ENCODE peak calls at places on chromosome 10, in four cellular contexts. One of them, this sample, is unnamed.

GRCh38 chr10:70271996-70272924 is 11.5 kb downstream of the NPFFR1 start:
- DNase-seq in Panc1: no peak
- DNase-seq in A673: no peak
- DNase-seq in GM23338: no peak
- DNase-seq in this sample: no peak

GRCh38 chr10:120607016-120607709 is 150.1 kb downstream of the PLPP4 start:
- DNase-seq in Panc1: no peak
- DNase-seq in A673: no peak
- DNase-seq in GM23338: no peak
- DNase-seq in this sample: no peak

GRCh38 chr10:108545921-108546320 is 1377.4 kb downstream of the XPNPEP1 start:
- DNase-seq in Panc1: no peak
- DNase-seq in A673: no peak
- DNase-seq in GM23338: peak
- DNase-seq in this sample: no peak

GRCh38 chr10:51422311-51423120 is 276.9 kb downstream of the CSTF2T start:
- DNase-seq in Panc1: peak
- DNase-seq in A673: peak
- DNase-seq in GM23338: peak
- DNase-seq in this sample: no peak

GRCh38 chr10:50585921-50586739 is 37.6 kb downstream of the SGMS1 start:
- DNase-seq in Panc1: no peak
- DNase-seq in A673: peak
- DNase-seq in GM23338: no peak
- DNase-seq in this sample: no peak

GRCh38 chr10:72276013-72276387 is 2.3 kb downstream of the DDIT4 start:
- DNase-seq in Panc1: no peak
- DNase-seq in A673: no peak
- DNase-seq in GM23338: peak
- DNase-seq in this sample: no peak

GRCh38 chr10:53843691-53844362 is 957.2 kb downstream of the PCDH15 start:
- DNase-seq in Panc1: no peak
- DNase-seq in A673: no peak
- DNase-seq in GM23338: no peak
- DNase-seq in this sample: no peak

GRCh38 chr10:15223174-15223573 is 54.7 kb upstream of the NMT2 start:
- DNase-seq in Panc1: no peak
- DNase-seq in A673: no peak
- DNase-seq in GM23338: no peak
- DNase-seq in this sample: no peak

GRCh38 chr10:115030483-115031200 is 62.5 kb upstream of the ATRNL1 start:
- DNase-seq in Panc1: no peak
- DNase-seq in A673: no peak
- DNase-seq in GM23338: no peak
- DNase-seq in this sample: no peak

GRCh38 chr10:78784454-78785414 is 284.0 kb upstream of the ZMIZ1 start:
- DNase-seq in Panc1: no peak
- DNase-seq in A673: no peak
- DNase-seq in GM23338: no peak
- DNase-seq in this sample: no peak

GRCh38 chr10:46523119-46523880 is 33.2 kb downstream of the GPRIN2 start:
- DNase-seq in Panc1: no peak
- DNase-seq in A673: no peak
- DNase-seq in GM23338: no peak
- DNase-seq in this sample: peak

GRCh38 chr10:101675115-101675514 is 19.9 kb downstream of the FBXW4 start:
- DNase-seq in Panc1: no peak
- DNase-seq in A673: no peak
- DNase-seq in GM23338: no peak
- DNase-seq in this sample: no peak

GRCh38 chr10:99784731-99785441 is 2.4 kb downstream of the ABCC2 start:
- DNase-seq in Panc1: no peak
- DNase-seq in A673: no peak
- DNase-seq in GM23338: peak
- DNase-seq in this sample: no peak

GRCh38 chr10:110636932-110637557 is 7.1 kb upstream of the RBM20 start:
- DNase-seq in Panc1: no peak
- DNase-seq in A673: peak
- DNase-seq in GM23338: peak
- DNase-seq in this sample: no peak

GRCh38 chr10:22250897-22251605 is 33.2 kb upstream of the EBLN1 start:
- DNase-seq in Panc1: no peak
- DNase-seq in A673: peak
- DNase-seq in GM23338: no peak
- DNase-seq in this sample: no peak

GRCh38 chr10:100827819-100828743 is 82.7 kb downstream of the PAX2 start:
- DNase-seq in Panc1: no peak
- DNase-seq in A673: peak
- DNase-seq in GM23338: peak
- DNase-seq in this sample: no peak

GRCh38 chr10:96991313-96991841 is 159.3 kb downstream of the LCOR start:
- DNase-seq in Panc1: no peak
- DNase-seq in A673: no peak
- DNase-seq in GM23338: no peak
- DNase-seq in this sample: no peak

GRCh38 chr10:64396105-64396504 is 874.9 kb downstream of the REEP3 start:
- DNase-seq in Panc1: no peak
- DNase-seq in A673: peak
- DNase-seq in GM23338: peak
- DNase-seq in this sample: no peak

GRCh38 chr10:31320598-31321211 is 1.7 kb downstream of the ZEB1 start:
- DNase-seq in Panc1: no peak
- DNase-seq in A673: peak
- DNase-seq in GM23338: peak
- DNase-seq in this sample: no peak

GRCh38 chr10:4271193-4271592 is 486.2 kb upstream of the KLF6 start:
- DNase-seq in Panc1: no peak
- DNase-seq in A673: no peak
- DNase-seq in GM23338: peak
- DNase-seq in this sample: no peak

GRCh38 chr10:86945361-86946214 is 11.8 kb downstream of the MMRN2 start:
- DNase-seq in Panc1: no peak
- DNase-seq in A673: peak
- DNase-seq in GM23338: peak
- DNase-seq in this sample: peak
- TF ChIP-seq CTCF in Panc1: no peak
- TF ChIP-seq CTCF in A673: peak
- TF ChIP-seq CTCF in GM23338: peak
- TF ChIP-seq CTCF in this sample: peak

DNA sequence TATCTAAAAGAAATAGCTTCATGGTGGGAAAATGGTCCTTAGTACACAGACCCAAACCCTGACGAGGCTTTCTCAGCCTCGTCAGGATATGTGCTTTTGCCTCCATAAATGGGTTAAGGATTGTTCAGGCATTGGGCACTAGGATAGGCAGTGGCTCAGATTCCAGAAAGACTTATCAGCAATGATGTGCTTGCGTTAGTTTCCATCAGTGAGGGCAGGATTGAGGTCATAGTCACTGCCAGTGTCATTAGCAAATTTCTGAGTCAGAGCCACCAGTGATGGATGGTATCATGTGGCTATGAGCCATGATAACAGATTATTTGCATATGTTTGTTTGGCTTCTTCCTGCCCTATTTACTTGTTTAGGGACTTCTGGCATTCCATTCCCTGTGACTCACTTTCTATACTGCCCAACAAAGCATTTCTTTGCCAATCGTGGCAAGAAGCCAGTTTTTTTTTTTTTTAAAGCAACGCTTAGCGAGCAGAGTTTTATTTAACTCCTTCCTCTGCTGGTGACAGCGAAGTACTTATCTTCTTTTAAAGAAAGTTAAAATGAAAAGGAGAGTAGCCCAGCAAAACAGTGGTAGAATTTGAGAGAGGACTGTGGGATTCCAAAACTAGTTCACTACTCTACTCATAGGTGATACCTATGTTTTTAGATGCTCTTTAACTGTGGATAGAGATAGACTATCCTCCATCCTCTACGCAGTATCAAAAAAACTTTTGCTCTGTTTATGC is 44.4 kb downstream of the MYPN start:
- DNase-seq in Panc1: peak
- DNase-seq in A673: peak
- DNase-seq in GM23338: peak
- DNase-seq in this sample: no peak
- TF ChIP-seq CTCF in Panc1: no peak
- TF ChIP-seq CTCF in A673: no peak
- TF ChIP-seq CTCF in GM23338: no peak
- TF ChIP-seq CTCF in this sample: peak

DNA sequence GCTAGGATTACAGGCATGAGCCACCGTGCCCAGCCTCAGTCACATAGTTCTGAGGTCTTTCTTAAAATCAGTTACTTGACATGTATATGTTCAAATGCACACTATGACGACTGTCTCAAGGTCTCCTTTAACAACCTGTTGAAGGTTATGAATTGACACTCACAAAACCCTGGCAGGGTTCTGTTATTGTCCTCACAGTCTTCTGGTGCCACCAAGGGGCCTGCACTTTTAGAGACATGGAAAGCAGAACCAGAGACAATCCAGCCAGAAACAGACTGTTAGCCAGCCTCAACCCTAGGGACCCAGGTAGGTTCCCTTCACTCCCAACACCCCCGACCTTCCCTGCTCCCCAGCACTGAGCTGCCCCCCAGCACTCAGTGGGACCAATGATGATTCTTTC is 26.4 kb downstream of the TEX36 start:
- DNase-seq in Panc1: no peak
- DNase-seq in A673: no peak
- DNase-seq in GM23338: no peak
- DNase-seq in this sample: no peak
- TF ChIP-seq CTCF in Panc1: no peak
- TF ChIP-seq CTCF in A673: no peak
- TF ChIP-seq CTCF in GM23338: no peak
- TF ChIP-seq CTCF in this sample: no peak

GRCh38 chr10:17616403-17617030 is 657 bp downstream of the HACD1 start:
- DNase-seq in Panc1: no peak
- DNase-seq in A673: peak
- DNase-seq in GM23338: peak
- DNase-seq in this sample: no peak

GRCh38 chr10:17622061-17622460 is 4.9 kb upstream of the HACD1 start:
- DNase-seq in Panc1: no peak
- DNase-seq in A673: no peak
- DNase-seq in GM23338: no peak
- DNase-seq in this sample: no peak

DNA sequence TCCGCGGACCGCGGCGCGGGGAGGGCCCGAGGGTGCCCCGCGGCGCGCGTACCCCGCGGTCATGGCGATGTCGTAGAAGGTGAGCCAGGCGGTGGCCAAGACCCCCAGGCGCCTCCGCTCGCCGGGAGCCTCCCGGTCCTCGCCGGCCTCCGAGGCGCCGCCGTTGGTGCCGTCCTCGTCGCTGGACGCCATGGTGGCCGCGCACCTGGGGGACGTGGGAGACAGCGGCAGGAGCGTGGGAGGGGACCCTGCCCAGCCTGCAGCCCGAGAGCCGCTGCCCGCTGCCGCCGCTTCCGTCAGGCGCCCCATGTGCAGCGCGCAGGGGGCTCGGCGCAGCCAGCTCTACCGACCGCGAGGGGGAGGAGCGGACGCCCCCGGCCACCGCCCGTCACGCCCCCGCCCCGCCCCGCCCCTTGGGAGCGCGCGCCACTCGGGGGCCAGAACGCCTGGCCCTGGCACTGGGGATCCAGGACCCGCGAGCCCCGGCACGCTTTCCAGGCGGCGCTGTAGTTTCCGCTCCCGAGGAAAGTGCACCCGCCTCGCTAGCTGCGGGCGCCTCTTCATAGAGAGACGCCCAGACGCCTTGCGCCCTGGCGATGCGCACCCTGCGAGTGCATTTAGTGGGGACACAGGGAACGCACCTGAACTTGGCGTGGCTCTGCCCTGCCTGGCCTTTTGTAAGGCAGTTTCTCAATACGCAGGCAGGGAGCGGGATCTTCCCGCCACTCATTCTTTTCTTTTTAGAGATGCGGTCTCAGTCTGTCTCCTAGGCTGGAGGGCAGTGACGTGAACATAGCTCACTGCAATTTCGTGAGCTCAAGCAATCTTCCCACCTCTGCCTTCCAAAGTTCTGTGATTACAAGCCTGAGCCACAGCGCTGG is at the start of gene HACD1:
- DNase-seq in Panc1: no peak
- DNase-seq in A673: peak
- DNase-seq in GM23338: peak
- DNase-seq in this sample: no peak
- TF ChIP-seq CTCF in Panc1: peak
- TF ChIP-seq CTCF in A673: peak
- TF ChIP-seq CTCF in GM23338: no peak
- TF ChIP-seq CTCF in this sample: peak

GRCh38 chr10:26566525-26567348 is 128.6 kb downstream of the APBB1IP start:
- DNase-seq in Panc1: no peak
- DNase-seq in A673: peak
- DNase-seq in GM23338: peak
- DNase-seq in this sample: no peak
- TF ChIP-seq CTCF in Panc1: no peak
- TF ChIP-seq CTCF in A673: no peak
- TF ChIP-seq CTCF in GM23338: no peak
- TF ChIP-seq CTCF in this sample: no peak

GRCh38 chr10:45001382-45002148 is 842 bp downstream of the ZNF22 start:
- DNase-seq in Panc1: peak
- DNase-seq in A673: peak
- DNase-seq in GM23338: peak
- DNase-seq in this sample: no peak
- TF ChIP-seq CTCF in Panc1: no peak
- TF ChIP-seq CTCF in A673: peak
- TF ChIP-seq CTCF in GM23338: peak
- TF ChIP-seq CTCF in this sample: peak

DNA sequence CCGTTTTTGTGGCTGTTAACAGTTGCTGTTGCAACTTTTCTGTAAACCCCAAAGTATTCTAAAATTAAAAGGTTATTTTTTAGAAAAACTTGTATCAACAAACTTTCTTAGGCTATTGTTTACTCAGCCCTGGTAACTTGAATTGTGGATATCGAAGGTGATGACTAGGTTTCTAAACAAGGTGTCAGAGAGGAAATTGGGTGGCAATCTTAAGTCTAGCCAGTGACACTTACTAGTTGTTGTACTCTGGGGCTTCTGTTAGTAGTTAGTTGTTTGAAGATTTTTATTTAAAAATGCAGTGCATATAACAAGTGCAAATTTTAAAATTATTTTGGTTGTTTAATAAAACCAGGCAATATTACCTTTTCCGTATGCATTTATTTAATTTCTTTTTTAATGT is 1.3 kb downstream of the KIF11 start:
- DNase-seq in Panc1: no peak
- DNase-seq in A673: no peak
- DNase-seq in GM23338: no peak
- DNase-seq in this sample: no peak
- TF ChIP-seq CTCF in Panc1: no peak
- TF ChIP-seq CTCF in A673: no peak
- TF ChIP-seq CTCF in GM23338: no peak
- TF ChIP-seq CTCF in this sample: no peak